ENCODE peak calls at places on chromosomes 4 and X, in seven cellular contexts. J, Q, M, Z, K, S and A are unnamed samples.

GRCh38 chr4:108433832-108434231 is 186.5 kb upstream of the RPL34 start:
- DNase-seq in J (no peak), Q (no peak), M (no peak), Z (no peak), K (no peak), S (peak; percentile 47), A (no peak)

GRCh38 chr4:165763640-165764039 is 109.4 kb upstream of the TLL1 start:
- DNase-seq in J (no peak), Q (no peak), M (no peak), Z (no peak), K (no peak), S (no peak), A (no peak)

GRCh38 chrX:685120-686032 is 54.8 kb downstream of the SHOX start:
- DNase-seq in J (no peak), Q (no peak), M (no peak), Z (no peak), K (no peak), S (no peak), A (no peak)

GRCh38 chrX:40120838-40121580 is 23.3 kb upstream of the BCOR start:
- DNase-seq in J (no peak), Q (no peak), M (no peak), Z (no peak), K (no peak), S (no peak), A (no peak)

GRCh38 chr4:128303986-128304385 is 16.4 kb upstream of the PGRMC2 start:
- DNase-seq in J (no peak), Q (no peak), M (no peak), Z (no peak), K (no peak), S (no peak), A (no peak)

GRCh38 chrX:153792368-153792767 is 1.8 kb downstream of the IDH3G start:
- DNase-seq in J (no peak), Q (peak; percentile 56), M (no peak), Z (no peak), K (no peak), S (no peak), A (no peak)

GRCh38 chr4:91936301-91936700 is 367.5 kb upstream of the GRID2 start:
- DNase-seq in J (no peak), Q (peak; percentile 8), M (no peak), Z (no peak), K (no peak), S (no peak), A (no peak)

GRCh38 chr4:98027827-98028226 is 115.4 kb downstream of the STPG2 start:
- DNase-seq in J (no peak), Q (no peak), M (no peak), Z (no peak), K (no peak), S (no peak), A (no peak)

GRCh38 chrX:18992829-18993228 is 8.9 kb upstream of the PHKA2 start:
- DNase-seq in J (no peak), Q (no peak), M (no peak), Z (no peak), K (no peak), S (no peak), A (no peak)

GRCh38 chrX:111086521-111087127 is 9.4 kb upstream of the PAK3 start:
- DNase-seq in J (no peak), Q (no peak), M (no peak), Z (peak; percentile 61), K (no peak), S (no peak), A (no peak)

GRCh38 chrX:100654256-100654655 is 10.3 kb downstream of the SRPX2 start:
- DNase-seq in J (no peak), Q (peak; percentile 48), M (no peak), Z (no peak), K (no peak), S (no peak), A (no peak)